ENCODE peak calls at places on chromosomes 2 and 18, in seven cellular contexts. I is mammary epithelial cell; E is fibroblast of the aortic adventitia; O is epithelial cell of esophagus; Y is activated naive CD4-positive, alpha-beta T cell treated with anti-CD3 and anti-CD28 coated beads, Interleukin-2, amount 50 U/mL, for 16 hours; P is lung; T is endothelial cell. U is an unnamed sample.
A peak's percentile ranks its signal among the peaks of the same experiment; 100 is the strongest.

GRCh38 chr2:118459425-118459824 is 371.2 kb downstream of the INSIG2 start:
- DNase-seq in T (no peak), O (no peak), E (no peak), I (no peak), P (no peak), Y (no peak), U (no peak)

GRCh38 chr2:11697103-11697871 is 27.3 kb upstream of the NTSR2 start:
- DNase-seq in O (peak; percentile 76), I (peak; percentile 71), E (peak; percentile 77), P (no peak), Y (no peak), T (peak; percentile 21), U (no peak)

GRCh38 chr2:130336150-130336876 is 6.4 kb upstream of the IMP4 start:
- DNase-seq in O (no peak), I (no peak), E (no peak), P (no peak), T (no peak), Y (no peak), U (no peak)

GRCh38 chr2:204031056-204031455 is 94.5 kb downstream of the ICOS start:
- DNase-seq in I (no peak), E (no peak), T (no peak), P (no peak), O (no peak), Y (no peak), U (no peak)

GRCh38 chr2:234286118-234286598 is 210.7 kb downstream of the ARL4C start:
- DNase-seq in E (peak; percentile 72), O (no peak), I (no peak), P (no peak), T (no peak), Y (no peak), U (no peak)

GRCh38 chr2:20326163-20326780 is 24.4 kb downstream of the PUM2 start:
- DNase-seq in T (peak; percentile 49), E (peak; percentile 65), O (peak; percentile 73), P (no peak), Y (peak; percentile 49), I (peak; percentile 46), U (peak; percentile 59)

GRCh38 chr18:69814861-69815385 is 132.8 kb downstream of the CD226 start:
- DNase-seq in Y (no peak), E (no peak), P (no peak), O (no peak), I (no peak), T (no peak), U (no peak)

GRCh38 chr18:8177330-8178016 is 431.8 kb upstream of the RAB12 start:
- DNase-seq in O (peak; percentile 63), P (peak; percentile 62), T (no peak), Y (no peak), E (peak; percentile 6), I (peak; percentile 49), U (peak; percentile 18)

GRCh38 chr2:101533611-101534601 is 59.0 kb upstream of the RFX8 start:
- DNase-seq in E (peak; percentile 43), I (no peak), O (no peak), P (no peak), T (no peak), Y (no peak), U (peak; percentile 37)

GRCh38 chr2:1451451-1451850 is 38.2 kb downstream of the TPO start:
- DNase-seq in T (no peak), Y (no peak), E (no peak), P (no peak), I (no peak), O (no peak), U (no peak)

U was measured in iPS-NIHi11.